ENCODE peak calls at places on chromosomes 6 and 20, in six cellular contexts. T is HepG2, N is GM12891, U is K562, F is H1, C is SK-N-SH. B is an unnamed sample.
A peak's percentile ranks its signal among the peaks of the same experiment; 100 is the strongest.

GRCh38 chr6:75563032-75563431 is 38.6 kb upstream of the SENP6 start:
- DNase-seq in T (peak; percentile 37), N (no peak), U (peak; percentile 17), F (peak; percentile 10), C (peak; percentile 15), B (no peak)

GRCh38 chr6:124535746-124536145 is 426.5 kb upstream of the RNF217 start:
- DNase-seq in T (no peak), N (no peak), U (no peak), F (no peak), C (no peak), B (no peak)

GRCh38 chr20:20571068-20571780 is 141.2 kb downstream of the RALGAPA2 start:
- DNase-seq in T (no peak), N (no peak), U (no peak), F (no peak), C (no peak), B (no peak)

GRCh38 chr20:910840-911770 is 5.0 kb downstream of the ANGPT4 start:
- DNase-seq in T (no peak), N (no peak), U (no peak), F (no peak), C (no peak), B (no peak)

GRCh38 chr6:116200619-116201249 is 53.1 kb downstream of the TSPYL4 start:
- DNase-seq in T (no peak), N (no peak), U (no peak), F (no peak), C (no peak), B (no peak)

GRCh38 chr20:21101453-21102251 is 4.5 kb downstream of the LINC00237 start:
- DNase-seq in T (no peak), N (no peak), U (no peak), F (no peak), C (peak; percentile 54), B (no peak)

GRCh38 chr6:42400031-42400760 is 51.5 kb downstream of the TRERF1 start:
- DNase-seq in T (no peak), N (no peak), U (no peak), F (no peak), C (no peak), B (no peak)

GRCh38 chr6:128954308-128955043 is 71.5 kb downstream of the LAMA2 start:
- DNase-seq in T (no peak), N (no peak), U (no peak), F (no peak), C (no peak), B (no peak)

GRCh38 chr20:31637660-31638059 is at the start of gene COX4I2:
- DNase-seq in T (no peak), N (no peak), U (no peak), F (no peak), C (peak; percentile 61), B (no peak)

GRCh38 chr6:169978615-169979161 is 227.3 kb downstream of the ERMARD start:
- DNase-seq in T (no peak), N (no peak), U (no peak), F (no peak), C (no peak), B (no peak)

GRCh38 chr6:23089981-23090380 is 520.6 kb downstream of the HDGFL1 start:
- DNase-seq in T (no peak), N (no peak), U (no peak), F (no peak), C (no peak), B (no peak)

GRCh38 chr20:7151666-7152065 is 384.2 kb downstream of the BMP2 start:
- DNase-seq in T (no peak), N (no peak), U (no peak), F (no peak), C (no peak), B (no peak)

GRCh38 chr20:42361402-42361801 is 743.2 kb upstream of the CHD6 start:
- DNase-seq in T (no peak), N (no peak), U (no peak), F (no peak), C (peak; percentile 15), B (no peak)

GRCh38 chr6:17968081-17968518 is 19.3 kb downstream of the KIF13A start:
- DNase-seq in T (no peak), N (no peak), U (peak; percentile 29), F (no peak), C (no peak), B (no peak)

GRCh38 chr6:70566751-70567382 is at the start of gene SDHAF4:
- DNase-seq in T (peak; percentile 86), N (peak; percentile 87), U (peak; percentile 98), F (peak; percentile 78), C (peak; percentile 98), B (peak; percentile 84)

GRCh38 chr6:37258716-37259115 is 772 bp upstream of the TMEM217 start:
- DNase-seq in T (no peak), N (no peak), U (no peak), F (no peak), C (no peak), B (no peak)

GRCh38 chr20:37364013-37364926 is 18.3 kb downstream of the SRC start:
- DNase-seq in T (no peak), N (no peak), U (no peak), F (no peak), C (no peak), B (no peak)

GRCh38 chr6:118456982-118457381 is 91.1 kb upstream of the PLN start:
- DNase-seq in T (no peak), N (no peak), U (no peak), F (no peak), C (no peak), B (no peak)

GRCh38 chr6:4319992-4320683 is 184.8 kb upstream of the ECI2 start:
- DNase-seq in T (no peak), N (no peak), U (no peak), F (no peak), C (no peak), B (no peak)

GRCh38 chr6:22113046-22113766 is 183.6 kb downstream of the PRL start:
- DNase-seq in T (no peak), N (no peak), U (no peak), F (no peak), C (no peak), B (no peak)

GRCh38 chr6:165055231-165055630 is 254.2 kb downstream of the C6orf118 start:
- DNase-seq in T (no peak), N (no peak), U (no peak), F (no peak), C (no peak), B (no peak)

GRCh38 chr6:163955131-163955530 is 540.6 kb downstream of the QKI start:
- DNase-seq in T (no peak), N (no peak), U (no peak), F (no peak), C (no peak), B (no peak)

GRCh38 chr6:104796031-104796785 is 63.5 kb downstream of the HACE1 start:
- DNase-seq in T (no peak), N (no peak), U (no peak), F (no peak), C (no peak), B (no peak)

GRCh38 chr6:37160922-37161778 is 8.8 kb upstream of the PIM1 start:
- DNase-seq in T (no peak), N (no peak), U (no peak), F (no peak), C (no peak), B (no peak)

GRCh38 chr20:58697201-58697866 is 4.7 kb downstream of the NPEPL1 start:
- DNase-seq in T (no peak), N (no peak), U (peak; percentile 55), F (no peak), C (no peak), B (no peak)

GRCh38 chr6:11412011-11412424 is 125.5 kb upstream of the TMEM170B start:
- DNase-seq in T (no peak), N (no peak), U (no peak), F (no peak), C (no peak), B (no peak)

GRCh38 chr20:63541371-63541770 is 4.2 kb upstream of the PTK6 start:
- DNase-seq in T (no peak), N (no peak), U (no peak), F (no peak), C (no peak), B (no peak)

GRCh38 chr6:137159912-137160311 is 13.5 kb downstream of the IL22RA2 start:
- DNase-seq in T (no peak), N (no peak), U (no peak), F (no peak), C (no peak), B (no peak)

DNA sequence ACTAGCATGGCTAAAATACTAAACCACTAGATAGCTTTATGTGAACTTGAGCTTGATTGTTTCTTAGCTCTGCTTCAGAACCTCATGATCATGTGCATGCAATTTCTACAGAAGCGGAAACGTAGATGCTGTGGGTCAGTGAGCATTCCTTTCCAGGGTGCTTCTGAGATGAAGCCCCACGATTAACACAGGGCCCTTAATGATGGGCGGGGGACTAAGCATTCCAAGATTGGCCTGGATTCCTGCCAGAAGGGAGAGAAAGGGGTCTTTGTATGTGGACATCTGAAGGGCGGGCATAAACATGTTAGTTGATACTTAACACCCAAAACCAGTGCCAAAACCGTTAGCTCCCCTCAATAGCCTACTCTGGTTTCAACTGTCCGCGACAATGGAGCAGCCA is 47.0 kb upstream of the POU3F2 start:
- DNase-seq in T (no peak), N (no peak), U (no peak), F (no peak), C (no peak), B (no peak)
- TF ChIP-seq TAF1 in T (no peak), N (no peak), U (no peak), F (no peak), C (no peak), B (no peak)

GRCh38 chr6:33632603-33633039 is 11.5 kb downstream of the ITPR3 start:
- DNase-seq in T (peak; percentile 75), N (peak; percentile 61), U (peak; percentile 82), F (peak; percentile 70), C (peak; percentile 80), B (peak; percentile 55)
- TF ChIP-seq TAF1 in T (no peak), N (no peak), U (no peak), F (no peak), C (no peak), B (no peak)

DNA sequence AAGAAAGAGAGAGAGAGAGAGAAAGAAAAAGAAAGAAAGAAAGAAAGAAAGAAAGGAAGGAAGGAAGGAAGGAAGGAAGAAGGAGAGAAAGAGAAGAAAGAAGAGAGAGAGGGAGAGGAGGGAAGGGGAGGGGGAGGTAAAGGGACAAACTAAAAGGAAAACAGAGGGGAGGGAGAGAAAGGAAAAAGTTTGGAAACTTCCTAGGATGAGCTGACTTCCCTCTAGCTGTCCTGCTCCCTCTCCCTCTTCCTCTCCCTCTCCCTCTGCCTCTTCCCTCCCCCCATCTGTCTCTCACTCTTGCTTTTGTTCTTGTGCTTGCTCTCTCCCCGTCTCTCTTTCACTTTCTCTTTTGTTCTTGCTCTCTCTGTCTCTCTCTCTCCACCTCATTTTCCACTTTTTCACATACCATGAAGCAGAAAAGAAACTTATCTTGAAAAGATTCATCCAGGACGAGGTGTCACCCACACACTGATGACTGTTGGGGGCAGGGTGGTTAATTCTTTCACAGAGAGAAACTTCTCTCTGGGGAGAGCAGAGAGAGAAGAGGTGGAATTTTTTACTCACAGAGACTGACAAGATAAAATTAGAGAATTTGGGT is 56.4 kb upstream of the DUSP22 start:
- DNase-seq in T (peak; percentile 34), N (no peak), U (no peak), F (no peak), C (no peak), B (no peak)
- TF ChIP-seq TAF1 in T (no peak), N (peak; percentile 35), U (no peak), F (no peak), C (no peak), B (no peak)

DNA sequence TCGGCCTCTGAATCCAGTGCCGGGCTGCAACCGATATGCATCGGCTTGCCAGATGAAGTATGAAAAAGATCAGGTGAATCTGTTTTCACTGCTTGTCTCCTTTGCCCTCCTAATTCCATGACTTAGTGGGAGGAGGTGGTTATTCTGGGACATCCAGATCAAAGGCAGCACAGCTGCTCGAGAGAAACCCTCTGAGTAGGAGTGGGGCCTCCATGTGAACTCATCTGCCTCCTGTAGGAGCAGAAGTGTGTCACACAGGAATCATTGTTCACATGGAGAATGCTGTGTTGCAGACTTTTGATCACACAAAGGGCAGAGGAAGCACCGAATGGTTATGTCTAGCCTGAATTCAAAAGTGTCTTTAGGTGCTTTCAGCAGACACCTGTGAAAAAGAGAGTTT is 73.1 kb upstream of the SLC22A1 start:
- DNase-seq in T (no peak), N (no peak), U (no peak), F (no peak), C (no peak), B (no peak)
- TF ChIP-seq TAF1 in T (no peak), N (no peak), U (no peak), F (no peak), C (no peak), B (no peak)

B was measured in GM12892.